ENCODE peak calls at places on chromosomes 5 and 9, in seven cellular contexts. One of them, this sample, is unnamed.

GRCh38 chr5:97044057-97044456 is 98.4 kb downstream of the LIX1 start:
- DNase-seq in H1: peak; percentile 50
- DNase-seq in IMR-90: peak; percentile 18
- DNase-seq in H9: peak; percentile 84
- DNase-seq in neuronal stem cell: no peak
- DNase-seq in mesenchymal stem cell: peak; percentile 6
- DNase-seq in mesendoderm: peak; percentile 92
- DNase-seq in this sample: peak; percentile 35

GRCh38 chr5:86170194-86170593 is 447.5 kb upstream of the COX7C start:
- DNase-seq in IMR-90: no peak
- DNase-seq in mesendoderm: no peak
- DNase-seq in mesenchymal stem cell: no peak
- DNase-seq in neuronal stem cell: no peak
- DNase-seq in H1: no peak
- DNase-seq in H9: no peak
- DNase-seq in this sample: no peak

GRCh38 chr9:31323726-31324444 is 1060.6 kb upstream of the ACO1 start:
- DNase-seq in mesenchymal stem cell: no peak
- DNase-seq in H1: no peak
- DNase-seq in IMR-90: no peak
- DNase-seq in neuronal stem cell: no peak
- DNase-seq in mesendoderm: peak; percentile 46
- DNase-seq in H9: no peak
- DNase-seq in this sample: no peak

GRCh38 chr5:1016036-1016435 is 7.4 kb downstream of the NKD2 start:
- DNase-seq in H1: no peak
- DNase-seq in mesendoderm: no peak
- DNase-seq in neuronal stem cell: no peak
- DNase-seq in IMR-90: no peak
- DNase-seq in H9: no peak
- DNase-seq in mesenchymal stem cell: no peak
- DNase-seq in this sample: no peak

GRCh38 chr5:131630208-131630962 is 4.6 kb downstream of the RAPGEF6 start:
- DNase-seq in mesenchymal stem cell: no peak
- DNase-seq in H1: no peak
- DNase-seq in IMR-90: no peak
- DNase-seq in mesendoderm: no peak
- DNase-seq in H9: no peak
- DNase-seq in neuronal stem cell: no peak
- DNase-seq in this sample: no peak

GRCh38 chr5:115264786-115265185 is 2.1 kb upstream of the PGGT1B start:
- DNase-seq in mesendoderm: no peak
- DNase-seq in neuronal stem cell: no peak
- DNase-seq in IMR-90: no peak
- DNase-seq in mesenchymal stem cell: no peak
- DNase-seq in H9: no peak
- DNase-seq in H1: no peak
- DNase-seq in this sample: no peak

GRCh38 chr9:134895103-134895502 is 14.5 kb downstream of the FCN2 start:
- DNase-seq in H9: no peak
- DNase-seq in mesendoderm: no peak
- DNase-seq in H1: no peak
- DNase-seq in IMR-90: peak; percentile 12
- DNase-seq in neuronal stem cell: no peak
- DNase-seq in mesenchymal stem cell: no peak
- DNase-seq in this sample: no peak

GRCh38 chr5:139378101-139378825 is 4.8 kb downstream of the SLC23A1 start:
- DNase-seq in mesenchymal stem cell: no peak
- DNase-seq in IMR-90: no peak
- DNase-seq in H1: no peak
- DNase-seq in neuronal stem cell: no peak
- DNase-seq in H9: peak; percentile 65
- DNase-seq in mesendoderm: no peak
- DNase-seq in this sample: peak; percentile 44

GRCh38 chr9:91905958-91906585 is 44.0 kb downstream of the ROR2 start:
- DNase-seq in H9: no peak
- DNase-seq in neuronal stem cell: no peak
- DNase-seq in mesenchymal stem cell: no peak
- DNase-seq in H1: no peak
- DNase-seq in IMR-90: no peak
- DNase-seq in mesendoderm: no peak
- DNase-seq in this sample: peak; percentile 3

GRCh38 chr5:172722309-172722815 is 48.6 kb downstream of the DUSP1 start:
- DNase-seq in mesendoderm: peak; percentile 88
- DNase-seq in H1: no peak
- DNase-seq in neuronal stem cell: no peak
- DNase-seq in mesenchymal stem cell: peak; percentile 45
- DNase-seq in H9: no peak
- DNase-seq in IMR-90: no peak
- DNase-seq in this sample: no peak

GRCh38 chr9:642014-642413 is 199.5 kb upstream of the DMRT1 start:
- DNase-seq in mesenchymal stem cell: no peak
- DNase-seq in mesendoderm: no peak
- DNase-seq in H1: no peak
- DNase-seq in neuronal stem cell: no peak
- DNase-seq in H9: no peak
- DNase-seq in IMR-90: no peak
- DNase-seq in this sample: no peak

GRCh38 chr5:176695073-176695472 is 47.8 kb downstream of the TSPAN17 start:
- DNase-seq in IMR-90: no peak
- DNase-seq in mesendoderm: no peak
- DNase-seq in neuronal stem cell: no peak
- DNase-seq in H1: no peak
- DNase-seq in mesenchymal stem cell: no peak
- DNase-seq in H9: no peak
- DNase-seq in this sample: no peak

DNA sequence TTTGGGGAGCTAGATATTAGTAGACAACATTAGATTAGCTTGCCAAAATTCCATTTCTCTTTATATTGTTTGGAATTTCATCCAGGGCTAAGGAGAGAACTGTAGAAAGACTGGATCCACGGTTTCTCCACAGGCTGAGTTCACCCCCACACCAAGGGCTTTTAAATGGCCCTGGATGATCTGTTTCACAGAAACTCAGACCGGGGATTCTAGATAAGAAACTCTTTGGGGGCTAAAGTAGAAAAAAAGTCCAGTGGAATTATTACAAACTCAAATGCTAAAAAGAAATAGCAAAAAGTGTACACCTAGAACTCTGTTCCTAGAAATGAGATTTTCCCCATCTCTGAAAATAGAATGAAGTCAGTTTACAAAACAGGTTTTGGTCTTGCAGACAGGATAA is 80.9 kb downstream of the SUSD1 start:
- DNase-seq in H9: no peak
- DNase-seq in H1: no peak
- DNase-seq in neuronal stem cell: no peak
- DNase-seq in IMR-90: no peak
- DNase-seq in mesenchymal stem cell: no peak
- DNase-seq in mesendoderm: no peak
- DNase-seq in this sample: no peak
- H3K18ac ChIP-seq in H9: no peak overlapping the region
- H3K18ac ChIP-seq in H1: no peak overlapping the region
- H3K18ac ChIP-seq in neuronal stem cell: no peak overlapping the region
- H3K18ac ChIP-seq in IMR-90: no peak overlapping the region
- H3K18ac ChIP-seq in mesenchymal stem cell: no peak overlapping the region
- H3K18ac ChIP-seq in mesendoderm: no peak overlapping the region
- H3K18ac ChIP-seq in this sample: no peak overlapping the region

GRCh38 chr5:179275381-179275878 is 69.8 kb downstream of the ADAMTS2 start:
- DNase-seq in neuronal stem cell: no peak
- DNase-seq in H9: no peak
- DNase-seq in mesendoderm: no peak
- DNase-seq in H1: no peak
- DNase-seq in IMR-90: no peak
- DNase-seq in mesenchymal stem cell: no peak
- DNase-seq in this sample: no peak
- H3K4me1 ChIP-seq in neuronal stem cell: no peaks in the 10 kb centered on the region
- H3K4me1 ChIP-seq in H9: no peaks in the 10 kb centered on the region
- H3K4me1 ChIP-seq in mesendoderm: no peaks in the 10 kb centered on the region
- H3K4me1 ChIP-seq in H1: no peaks in the 10 kb centered on the region
- H3K4me1 ChIP-seq in IMR-90: peaks cover 58% of the 10 kb centered on the region
- H3K4me1 ChIP-seq in mesenchymal stem cell: peaks cover 28% of the 10 kb centered on the region
- H3K4me1 ChIP-seq in this sample: peaks cover 43% of the 10 kb centered on the region

DNA sequence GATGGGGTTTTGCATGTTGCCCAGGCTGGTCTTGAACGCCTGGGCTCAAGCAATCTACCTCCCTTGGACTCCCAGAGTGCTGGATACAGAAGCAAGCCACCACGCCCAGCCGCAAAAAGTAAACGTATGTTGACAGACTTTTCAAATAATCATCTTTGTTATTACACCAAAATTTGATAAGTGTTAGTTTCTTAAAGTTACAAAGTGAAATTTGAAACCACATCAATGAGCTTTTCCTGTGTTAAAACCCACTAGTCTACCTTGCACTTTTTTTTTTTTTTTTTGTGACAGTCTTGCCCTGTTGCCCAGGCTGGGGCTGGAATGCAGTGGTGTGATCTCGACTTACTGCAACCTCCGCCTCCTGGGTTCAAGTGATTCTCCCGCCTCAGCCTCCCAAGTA is 29.9 kb downstream of the SPACA9 start:
- DNase-seq in H1: no peak
- DNase-seq in mesenchymal stem cell: no peak
- DNase-seq in neuronal stem cell: no peak
- DNase-seq in mesendoderm: no peak
- DNase-seq in H9: no peak
- DNase-seq in IMR-90: no peak
- DNase-seq in this sample: no peak
- H3K18ac ChIP-seq in H1: no peak overlapping the region
- H3K18ac ChIP-seq in mesenchymal stem cell: no peak overlapping the region
- H3K18ac ChIP-seq in neuronal stem cell: no peak overlapping the region
- H3K18ac ChIP-seq in mesendoderm: no peak overlapping the region
- H3K18ac ChIP-seq in H9: no peak overlapping the region
- H3K18ac ChIP-seq in IMR-90: no peak overlapping the region
- H3K18ac ChIP-seq in this sample: no peak overlapping the region

GRCh38 chr9:96417610-96418073 is 528 bp downstream of the ZNF367 start:
- DNase-seq in H1: no peak
- DNase-seq in mesenchymal stem cell: peak; percentile 22
- DNase-seq in mesendoderm: no peak
- DNase-seq in IMR-90: no peak
- DNase-seq in H9: no peak
- DNase-seq in neuronal stem cell: peak; percentile 18
- DNase-seq in this sample: no peak
- H3K4me1 ChIP-seq in H1: peaks cover 4% of the 10 kb centered on the region
- H3K4me1 ChIP-seq in mesenchymal stem cell: peaks cover 7% of the 10 kb centered on the region
- H3K4me1 ChIP-seq in mesendoderm: no peaks in the 10 kb centered on the region
- H3K4me1 ChIP-seq in IMR-90: peaks cover 7% of the 10 kb centered on the region
- H3K4me1 ChIP-seq in H9: no peaks in the 10 kb centered on the region
- H3K4me1 ChIP-seq in neuronal stem cell: peaks cover 21% of the 10 kb centered on the region
- H3K4me1 ChIP-seq in this sample: peaks cover 6% of the 10 kb centered on the region

This sample was measured in trophoblast cell.